ENCODE peak calls at places on chromosomes 7 and 10, in seven cellular contexts. Z, V, J, E, H, N and O are unnamed samples.

GRCh38 chr10:61758440-61758839 is 95.7 kb downstream of the CABCOCO1 start:
- DNase-seq in N (no peak), J (no peak), V (no peak), H (no peak), E (no peak), Z (peak; percentile 32), O (no peak)

GRCh38 chr10:16950686-16951681 is 133.8 kb upstream of the RSU1 start:
- DNase-seq in H (no peak), Z (peak; percentile 75), N (no peak), V (peak; percentile 30), E (no peak), J (no peak), O (peak; percentile 15)

GRCh38 chr10:27446091-27446918 is 57.8 kb upstream of the RAB18 start:
- DNase-seq in E (no peak), J (no peak), V (no peak), Z (peak; percentile 52), N (no peak), H (no peak), O (peak; percentile 59)

GRCh38 chr7:128165927-128166420 is 75.1 kb upstream of the LEP start:
- DNase-seq in J (no peak), Z (no peak), H (no peak), N (no peak), V (no peak), E (no peak), O (no peak)

GRCh38 chr7:625376-625971 is 101.0 kb upstream of the DNAAF5 start:
- DNase-seq in J (no peak), E (no peak), Z (no peak), H (no peak), V (no peak), N (no peak), O (no peak)

GRCh38 chr7:142797799-142798377 is 27.1 kb downstream of the PRSS2 start:
- DNase-seq in E (peak; percentile 64), H (no peak), N (no peak), J (no peak), Z (no peak), V (no peak), O (no peak)

GRCh38 chr10:42875792-42876191 is 93.2 kb downstream of the BMS1 start:
- DNase-seq in H (no peak), J (no peak), E (no peak), V (peak; percentile 19), Z (peak; percentile 12), N (no peak), O (no peak)

GRCh38 chr10:92125169-92125543 is 165.7 kb downstream of the CPEB3 start:
- DNase-seq in E (no peak), Z (peak; percentile 11), J (no peak), H (no peak), V (no peak), N (no peak), O (no peak)

GRCh38 chr10:5960070-5960972 is 17.0 kb downstream of the IL15RA start:
- DNase-seq in N (no peak), J (no peak), H (no peak), Z (peak; percentile 79), V (no peak), E (no peak), O (no peak)

GRCh38 chr10:69955211-69955805 is 97.3 kb upstream of the MACROH2A2 start:
- DNase-seq in E (no peak), H (no peak), V (no peak), N (no peak), J (no peak), Z (no peak), O (peak; percentile 14)

GRCh38 chr10:120788756-120789155 is 62.4 kb upstream of the WDR11 start:
- DNase-seq in Z (no peak), V (no peak), H (no peak), J (no peak), N (no peak), E (no peak), O (no peak)

GRCh38 chr10:93907049-93907448 is 13.3 kb downstream of the SLC35G1 start:
- DNase-seq in J (no peak), V (no peak), H (no peak), N (no peak), E (no peak), Z (no peak), O (no peak)

GRCh38 chr7:114086491-114086905 is 167.7 kb upstream of the PPP1R3A start:
- DNase-seq in Z (no peak), H (peak; percentile 47), V (no peak), N (no peak), J (no peak), E (no peak), O (no peak)

GRCh38 chr10:6194291-6194690 is 8.4 kb upstream of the PFKFB3 start:
- DNase-seq in N (no peak), V (no peak), E (no peak), Z (no peak), J (no peak), H (no peak), O (no peak)